ENCODE peak calls at places on chromosome 20, in four cellular contexts. A, Y, L and Q are unnamed samples. For H3K4me1, the result is how much of the 10 kb centered on the place peaks cover.

GRCh38 chr20:3452127-3452526 is 18.7 kb upstream of the ATRN start:
- DNase-seq in L (no peak), Y (no peak), A (no peak), Q (no peak)

GRCh38 chr20:43576108-43576507 is 14.6 kb upstream of the IFT52 start:
- DNase-seq in Y (no peak), A (no peak), L (no peak), Q (no peak)

GRCh38 chr20:24981750-24982149 is 10.8 kb downstream of the APMAP start:
- DNase-seq in A (no peak), Y (no peak), L (no peak), Q (peak)

GRCh38 chr20:52192296-52193007 is 873 bp upstream of the ZFP64 start:
- DNase-seq in Y (no peak), L (no peak), A (peak), Q (no peak)

GRCh38 chr20:20734475-20734948 is 22.1 kb upstream of the RALGAPA2 start:
- DNase-seq in A (no peak), L (no peak), Y (no peak), Q (peak)

GRCh38 chr20:16966276-16966880 is 218.2 kb downstream of the OTOR start:
- DNase-seq in L (no peak), Y (no peak), A (no peak), Q (no peak)

GRCh38 chr20:20946122-20946759 is 159.9 kb downstream of the LINC00237 start:
- DNase-seq in A (no peak), L (no peak), Y (peak), Q (no peak)

GRCh38 chr20:24648481-24648880 is 179.1 kb downstream of the SYNDIG1 start:
- DNase-seq in A (no peak), Y (peak), L (peak), Q (no peak)

GRCh38 chr20:1946762-1947534 is 46.9 kb downstream of the PDYN start:
- DNase-seq in A (no peak), L (no peak), Y (peak), Q (no peak)

GRCh38 chr20:50244352-50245149 is 53.9 kb downstream of the CEBPB start:
- DNase-seq in A (peak), L (no peak), Y (no peak), Q (no peak)

GRCh38 chr20:22904411-22904810 is 130.7 kb upstream of the SSTR4 start:
- DNase-seq in L (peak), Y (no peak), A (no peak), Q (no peak)

GRCh38 chr20:17614812-17615644 is 45.2 kb downstream of the DSTN start:
- DNase-seq in Y (no peak), L (no peak), A (no peak), Q (peak)

GRCh38 chr20:50642288-50642803 is 49.0 kb downstream of the RIPOR3 start:
- DNase-seq in A (no peak), Y (no peak), L (no peak), Q (no peak)

GRCh38 chr20:61300293-61300692 is 48.2 kb downstream of the CDH4 start:
- DNase-seq in A (no peak), Y (no peak), L (no peak), Q (no peak)

GRCh38 chr20:37161830-37162549 is 17.1 kb upstream of the RPN2 start:
- DNase-seq in L (peak), A (no peak), Y (no peak), Q (no peak)

GRCh38 chr20:57467742-57468141 is 57.2 kb downstream of the CTCFL start:
- DNase-seq in Y (no peak), A (no peak), L (no peak), Q (no peak)

GRCh38 chr20:4844325-4844724 is 122.6 kb downstream of the PRND start:
- DNase-seq in Y (no peak), L (peak), A (no peak), Q (no peak)

GRCh38 chr20:52279667-52280180 is 88.1 kb upstream of the ZFP64 start:
- DNase-seq in L (peak), A (no peak), Y (peak), Q (no peak)

GRCh38 chr20:8757146-8757545 is 311.7 kb upstream of the PLCB4 start:
- DNase-seq in A (no peak), Y (peak), L (peak), Q (no peak)

GRCh38 chr20:24048014-24048611 is 59.5 kb upstream of the GGTLC1 start:
- DNase-seq in L (no peak), A (no peak), Y (no peak), Q (no peak)

GRCh38 chr20:10171864-10172751 is 46.5 kb upstream of the SNAP25 start:
- DNase-seq in Y (peak), L (peak), A (no peak), Q (no peak)

GRCh38 chr20:23225407-23226060 is 125.1 kb upstream of the NXT1 start:
- DNase-seq in L (peak), Y (peak), A (no peak), Q (no peak)

GRCh38 chr20:41467690-41468089 is 101.1 kb upstream of the EMILIN3 start:
- DNase-seq in A (no peak), L (no peak), Y (peak), Q (no peak)

GRCh38 chr20:40687384-40688128 is 1.5 kb downstream of the MAFB start:
- DNase-seq in Y (peak), L (peak), A (no peak), Q (no peak)

GRCh38 chr20:37007898-37008649 is 56.6 kb upstream of the SAMHD1 start:
- DNase-seq in A (no peak), Y (peak), L (peak), Q (no peak)

GRCh38 chr20:2698912-2699311 is 6.3 kb downstream of the EBF4 start:
- DNase-seq in L (no peak), Y (no peak), A (no peak), Q (no peak)

GRCh38 chr20:50728981-50729874 is 2.2 kb upstream of the PARD6B start:
- DNase-seq in A (peak), Y (no peak), L (peak), Q (no peak)

DNA sequence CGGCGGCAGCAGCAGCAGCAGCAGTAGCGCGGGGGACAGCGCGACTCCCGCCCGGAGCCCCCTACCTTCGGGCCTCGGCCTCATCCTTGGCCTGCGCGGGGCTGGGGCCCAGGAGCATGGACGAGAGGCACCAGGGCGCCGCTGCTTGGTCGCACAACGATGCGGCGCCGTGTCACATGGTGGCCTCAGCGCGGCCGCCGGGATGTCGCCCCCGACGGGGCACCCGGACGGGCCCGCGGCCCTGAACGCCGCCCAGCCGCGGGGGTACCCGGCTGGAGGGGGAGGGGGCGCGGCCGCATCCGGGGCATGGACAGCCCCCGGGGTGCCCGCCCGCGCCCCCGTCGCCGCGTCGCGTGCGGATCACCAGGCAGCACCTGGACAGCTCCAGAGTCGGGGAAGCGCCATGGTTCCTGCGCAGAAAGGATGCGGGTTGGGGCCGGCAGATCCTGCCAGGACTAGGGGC is 57.1 kb downstream of the CDH22 start:
- DNase-seq in A (no peak), L (peak), Y (no peak), Q (no peak)
- TF ChIP-seq EZH2 in A (no peak), L (no peak), Y (no peak), Q (no peak)

GRCh38 chr20:60052322-60052721 is 94.1 kb downstream of the CDH26 start:
- DNase-seq in Y (no peak), A (no peak), L (no peak), Q (no peak)

GRCh38 chr20:60053125-60053812 is 95.0 kb downstream of the CDH26 start:
- DNase-seq in Y (no peak), A (no peak), L (no peak), Q (no peak)

GRCh38 chr20:60054716-60055371 is 96.6 kb downstream of the CDH26 start:
- DNase-seq in A (no peak), Y (no peak), L (no peak), Q (peak)

GRCh38 chr20:60055740-60056139 is 97.5 kb downstream of the CDH26 start:
- DNase-seq in Y (no peak), A (no peak), L (peak), Q (peak)

GRCh38 chr20:60053813-60054190 is 95.6 kb downstream of the CDH26 start:
- DNase-seq in A (no peak), Y (no peak), L (no peak), Q (no peak)
- H3K4me1 ChIP-seq in A (under half), Y (under half), L (under half), Q (under half)

GRCh38 chr20:39245685-39246311 is 283.7 kb downstream of the DHX35 start:
- DNase-seq in A (no peak), Y (no peak), L (no peak), Q (peak)
- H3K4me3 ChIP-seq in A (no peak), Y (no peak), L (no peak), Q (no peak)

GRCh38 chr20:63487116-63487764 is 11.6 kb downstream of the EEF1A2 start:
- DNase-seq in L (no peak), Y (no peak), A (no peak), Q (no peak)

GRCh38 chr20:63490416-63490815 is 8.5 kb downstream of the EEF1A2 start:
- DNase-seq in A (no peak), L (no peak), Y (no peak), Q (no peak)

GRCh38 chr20:63486300-63486855 is 12.5 kb downstream of the EEF1A2 start:
- DNase-seq in Y (no peak), L (no peak), A (no peak), Q (no peak)

GRCh38 chr20:63487781-63488241 is 11.1 kb downstream of the EEF1A2 start:
- DNase-seq in L (no peak), A (no peak), Y (no peak), Q (no peak)

GRCh38 chr20:63488331-63489251 is 10.3 kb downstream of the EEF1A2 start:
- DNase-seq in L (no peak), Y (no peak), A (no peak), Q (no peak)
- TF ChIP-seq EZH2 in L (no peak), Y (no peak), A (no peak), Q (no peak)

GRCh38 chr20:32906200-32906599 is 47.5 kb downstream of the EFCAB8 start:
- DNase-seq in Y (no peak), A (no peak), L (no peak), Q (peak)
- H3K4me1 ChIP-seq in Y (under half), A (under half), L (under half), Q (under half)

GRCh38 chr20:48828734-48829460 is 1.1 kb upstream of the PREX1 start:
- DNase-seq in Y (no peak), L (no peak), A (no peak), Q (no peak)
- H3K4me3 ChIP-seq in Y (no peak), L (no peak), A (peak), Q (no peak)

GRCh38 chr20:813386-813785 is 20.1 kb upstream of the FAM110A start:
- DNase-seq in A (no peak), L (no peak), Y (no peak), Q (no peak)
- TF ChIP-seq EZH2 in A (no peak), L (no peak), Y (no peak), Q (no peak)

GRCh38 chr20:59028812-59029211 is 3.3 kb downstream of the ATP5F1E start:
- DNase-seq in Y (no peak), A (no peak), L (peak), Q (no peak)
- H3K4me1 ChIP-seq in Y (under half), A (under half), L (under half), Q (half or more)